ENCODE peak calls at places on chromosomes 7 and 10, in five cellular contexts. M is stimulated activated effector memory CD8-positive, alpha-beta T cell treated with anti-CD3 and anti-CD28 coated beads, Interleukin-12 subunit alpha, Interleukin-12 subunit beta, amount 100 ng/mL, for 72 hours; E is T-helper 9 cell; S is amniotic epithelial cell; U is ELF-1. A is an unnamed sample.

GRCh38 chr10:76022366-76022765 is 590.9 kb downstream of the LRMDA start:
- DNase-seq in M (no peak), E (no peak), S (no peak), U (no peak), A (no peak)

GRCh38 chr7:80279760-80280159 is 145.1 kb downstream of the GNAI1 start:
- DNase-seq in M (no peak), E (no peak), S (peak), U (no peak), A (no peak)

GRCh38 chr7:145265180-145265579 is 429.3 kb upstream of the TPK1 start:
- DNase-seq in M (no peak), E (no peak), S (no peak), U (no peak), A (no peak)

GRCh38 chr7:137980308-137980707 is 21.6 kb downstream of the CREB3L2 start:
- DNase-seq in M (no peak), E (no peak), S (no peak), U (no peak), A (no peak)

GRCh38 chr10:43308986-43309385 is 42.1 kb upstream of the RASGEF1A start:
- DNase-seq in M (no peak), E (no peak), S (no peak), U (no peak), A (no peak)

GRCh38 chr10:30491204-30491603 is 57.2 kb downstream of the MAP3K8 start:
- DNase-seq in M (no peak), E (no peak), S (peak), U (no peak), A (no peak)

GRCh38 chr7:5395246-5395645 is 28.4 kb downstream of the TNRC18 start:
- DNase-seq in M (no peak), E (no peak), S (no peak), U (no peak), A (no peak)

GRCh38 chr10:34491666-34492065 is 323.4 kb downstream of the PARD3 start:
- DNase-seq in M (no peak), E (no peak), S (no peak), U (no peak), A (no peak)

GRCh38 chr10:53598914-53599313 is 826.3 kb upstream of the MBL2 start:
- DNase-seq in M (no peak), E (no peak), S (no peak), U (peak), A (no peak)

GRCh38 chr7:43119371-43120069 is 7.1 kb downstream of the HECW1 start:
- DNase-seq in M (no peak), E (no peak), S (peak), U (no peak), A (no peak)

GRCh38 chr10:71078454-71079145 is 133.8 kb upstream of the UNC5B start:
- DNase-seq in M (peak), E (no peak), S (no peak), U (peak), A (no peak)

A was measured in effector CD8-positive, alpha-beta T cell.